ENCODE peak calls at places on chromosomes 5 and 9, in five cellular contexts. G, O, T, E and L are unnamed samples.

GRCh38 chr5:140221697-140222223 is 46.8 kb downstream of the CYSTM1 start:
- DNase-seq in G (no peak), O (peak; percentile 15), T (peak; percentile 76), E (no peak), L (no peak)

GRCh38 chr5:159071382-159071781 is 28.3 kb downstream of the EBF1 start:
- DNase-seq in G (no peak), O (no peak), T (no peak), E (no peak), L (no peak)

GRCh38 chr5:10621837-10622236 is 58.0 kb downstream of the ANKRD33B start:
- DNase-seq in G (no peak), O (no peak), T (no peak), E (no peak), L (no peak)

GRCh38 chr5:1488882-1489680 is 34.7 kb downstream of the LPCAT1 start:
- DNase-seq in G (no peak), O (no peak), T (peak; percentile 2), E (no peak), L (no peak)

GRCh38 chr9:106773750-106774149 is 89.2 kb upstream of the ZNF462 start:
- DNase-seq in G (no peak), O (no peak), T (no peak), E (no peak), L (no peak)

GRCh38 chr9:24479696-24480095 is 66.0 kb downstream of the IZUMO3 start:
- DNase-seq in G (no peak), O (no peak), T (no peak), E (no peak), L (no peak)

GRCh38 chr5:106601605-106602004 is 1069.1 kb downstream of the EFNA5 start:
- DNase-seq in G (no peak), O (no peak), T (no peak), E (no peak), L (no peak)

GRCh38 chr9:14428781-14429230 is 114.9 kb upstream of the NFIB start:
- DNase-seq in G (no peak), O (peak; percentile 74), T (peak; percentile 40), E (peak; percentile 84), L (peak; percentile 78)